ENCODE peak calls at places on chromosome 22, in five cellular contexts. C is fibroblast of the conjunctiva, A is NAMALWA, V is AG10803, Q is germinal center. R is an unnamed sample.

GRCh38 chr22:36212896-36213295 is 11.3 kb upstream of the APOL4 start:
- DNase-seq in C (no peak), A (no peak), V (no peak), Q (no peak), R (no peak)

GRCh38 chr22:19287889-19288288 is 3.6 kb downstream of the CLTCL1 start:
- DNase-seq in C (peak; percentile 71), A (no peak), V (peak; percentile 92), Q (no peak), R (no peak)

GRCh38 chr22:46357186-46357500 is 21.6 kb downstream of the TRMU start:
- DNase-seq in C (no peak), A (no peak), V (no peak), Q (no peak), R (no peak)

GRCh38 chr22:25488244-25489020 is 76.0 kb upstream of the GRK3 start:
- DNase-seq in C (peak; percentile 4), A (no peak), V (peak; percentile 43), Q (no peak), R (no peak)

GRCh38 chr22:39349506-39349966 is 255 bp upstream of the SYNGR1 start:
- DNase-seq in C (no peak), A (peak; percentile 64), V (no peak), Q (peak; percentile 82), R (peak; percentile 88)

GRCh38 chr22:24033731-24034130 is 22.6 kb downstream of the CABIN1 start:
- DNase-seq in C (no peak), A (no peak), V (no peak), Q (no peak), R (no peak)

GRCh38 chr22:39388261-39389011 is 11.1 kb upstream of the TAB1 start:
- DNase-seq in C (peak; percentile 72), A (no peak), V (peak; percentile 61), Q (peak; percentile 82), R (no peak)

GRCh38 chr22:32824531-32825315 is 23.2 kb downstream of the TIMP3 start:
- DNase-seq in C (no peak), A (no peak), V (no peak), Q (no peak), R (no peak)

GRCh38 chr22:32355760-32356159 is 1.9 kb upstream of the RFPL3 start:
- DNase-seq in C (no peak), A (no peak), V (no peak), Q (no peak), R (no peak)

GRCh38 chr22:27755521-27756211 is 45.9 kb downstream of the MN1 start:
- DNase-seq in C (no peak), A (no peak), V (no peak), Q (no peak), R (no peak)

GRCh38 chr22:18987765-18988164 is 51.7 kb upstream of the PRODH start:
- DNase-seq in C (no peak), A (no peak), V (no peak), Q (peak; percentile 11), R (no peak)

GRCh38 chr22:39214383-39215069 is 30.3 kb downstream of the PDGFB start:
- DNase-seq in C (no peak), A (no peak), V (no peak), Q (no peak), R (no peak)

GRCh38 chr22:27718186-27719032 is 83.1 kb downstream of the MN1 start:
- DNase-seq in C (peak; percentile 86), A (no peak), V (peak; percentile 92), Q (no peak), R (no peak)

GRCh38 chr22:19143212-19143611 is 1.2 kb downstream of the ESS2 start:
- DNase-seq in C (no peak), A (no peak), V (no peak), Q (no peak), R (no peak)

GRCh38 chr22:37171662-37172061 is 16.4 kb downstream of the C1QTNF6 start:
- DNase-seq in C (no peak), A (no peak), V (no peak), Q (no peak), R (no peak)

GRCh38 chr22:45067731-45068130 is 57.9 kb upstream of the PHF21B start:
- DNase-seq in C (no peak), A (no peak), V (no peak), Q (no peak), R (no peak)

GRCh38 chr22:19824197-19825015 is 30.3 kb downstream of the GNB1L start:
- DNase-seq in C (no peak), A (no peak), V (no peak), Q (no peak), R (no peak)

GRCh38 chr22:46108564-46109473 is 41.5 kb upstream of the PPARA start:
- DNase-seq in C (no peak), A (no peak), V (peak; percentile 60), Q (no peak), R (peak; percentile 68)

GRCh38 chr22:38655532-38656255 is 498 bp downstream of the FAM227A start:
- DNase-seq in C (no peak), A (peak; percentile 44), V (peak; percentile 44), Q (no peak), R (peak; percentile 57)

GRCh38 chr22:27636716-27637503 is 164.6 kb downstream of the MN1 start:
- DNase-seq in C (no peak), A (no peak), V (no peak), Q (no peak), R (no peak)

GRCh38 chr22:43881091-43882061 is 10.4 kb downstream of the PNPLA5 start:
- DNase-seq in C (no peak), A (no peak), V (no peak), Q (no peak), R (no peak)

GRCh38 chr22:24728790-24729637 is 45.5 kb downstream of the PIWIL3 start:
- DNase-seq in C (no peak), A (no peak), V (no peak), Q (no peak), R (no peak)

GRCh38 chr22:19709063-19709769 is 5.1 kb upstream of the SEPTIN5 start:
- DNase-seq in C (no peak), A (no peak), V (peak; percentile 24), Q (no peak), R (no peak)

GRCh38 chr22:49948958-49949913 is 11.3 kb upstream of the PIM3 start:
- DNase-seq in C (no peak), A (no peak), V (no peak), Q (no peak), R (no peak)

GRCh38 chr22:38083931-38084631 is at the start of gene SLC16A8:
- DNase-seq in C (no peak), A (no peak), V (no peak), Q (no peak), R (no peak)

GRCh38 chr22:26443901-26444300 is 14.8 kb downstream of the ASPHD2 start:
- DNase-seq in C (no peak), A (no peak), V (no peak), Q (no peak), R (no peak)

GRCh38 chr22:38949889-38950405 is 7.5 kb upstream of the APOBEC3A start:
- DNase-seq in C (no peak), A (no peak), V (no peak), Q (no peak), R (no peak)

GRCh38 chr22:44314425-44315067 is 1.8 kb upstream of the SHISAL1 start:
- DNase-seq in C (no peak), A (no peak), V (no peak), Q (no peak), R (no peak)

GRCh38 chr22:35205956-35206355 is 51.3 kb upstream of the HMGXB4 start:
- DNase-seq in C (no peak), A (no peak), V (no peak), Q (no peak), R (no peak)

GRCh38 chr22:45603631-45604030 is 68.0 kb upstream of the ATXN10 start:
- DNase-seq in C (no peak), A (no peak), V (no peak), Q (no peak), R (peak; percentile 71)

GRCh38 chr22:37643225-37643847 is 3.9 kb downstream of the SH3BP1 start:
- DNase-seq in C (peak; percentile 36), A (peak; percentile 89), V (peak; percentile 54), Q (peak; percentile 84), R (peak; percentile 95)

GRCh38 chr22:25334091-25334490 is 114.7 kb downstream of the CRYBB2 start:
- DNase-seq in C (no peak), A (peak; percentile 68), V (peak; percentile 13), Q (peak; percentile 18), R (peak; percentile 79)

GRCh38 chr22:48369789-48370507 is 1457.7 kb downstream of the BRD1 start:
- DNase-seq in C (no peak), A (no peak), V (peak; percentile 14), Q (no peak), R (no peak)

GRCh38 chr22:47456031-47456430 is 693.6 kb downstream of the TBC1D22A start:
- DNase-seq in C (no peak), A (no peak), V (no peak), Q (no peak), R (no peak)

GRCh38 chr22:40463727-40464126 is 93.3 kb downstream of the SGSM3 start:
- DNase-seq in C (no peak), A (no peak), V (no peak), Q (peak; percentile 17), R (peak; percentile 60)

GRCh38 chr22:46546466-46547178 is 9.2 kb upstream of the CELSR1 start:
- DNase-seq in C (no peak), A (no peak), V (peak; percentile 66), Q (no peak), R (no peak)